ENCODE peak calls at places on chromosomes 13 and 19, in eight cellular contexts. One of them, this sample, is unnamed.

GRCh38 chr19:1468274-1469199 is 10.5 kb downstream of the C19orf25 start:
- DNase-seq in body of pancreas: peak; percentile 48
- DNase-seq in CD8-positive, alpha-beta T cell: no peak
- DNase-seq in CD8-positive, alpha-beta memory T cell: no peak
- DNase-seq in heart right ventricle: no peak
- DNase-seq in prostate gland: no peak
- DNase-seq in hepatocyte: peak; percentile 59
- DNase-seq in stomach: no peak
- DNase-seq in this sample: no peak

GRCh38 chr19:44644391-44645016 is 794 bp downstream of the PVR start:
- DNase-seq in body of pancreas: peak; percentile 50
- DNase-seq in prostate gland: peak; percentile 28
- DNase-seq in hepatocyte: peak; percentile 70
- DNase-seq in stomach: no peak
- DNase-seq in heart right ventricle: no peak
- DNase-seq in CD8-positive, alpha-beta memory T cell: no peak
- DNase-seq in CD8-positive, alpha-beta T cell: no peak
- DNase-seq in this sample: peak; percentile 36

GRCh38 chr19:7534531-7534980 is 961 bp upstream of the PNPLA6 start:
- DNase-seq in stomach: peak; percentile 40
- DNase-seq in CD8-positive, alpha-beta memory T cell: peak; percentile 17
- DNase-seq in prostate gland: peak; percentile 36
- DNase-seq in heart right ventricle: peak; percentile 73
- DNase-seq in hepatocyte: peak; percentile 85
- DNase-seq in body of pancreas: peak; percentile 45
- DNase-seq in CD8-positive, alpha-beta T cell: peak; percentile 11
- DNase-seq in this sample: peak; percentile 55

GRCh38 chr13:25037057-25037813 is 58.7 kb upstream of the PABPC3 start:
- DNase-seq in heart right ventricle: peak; percentile 50
- DNase-seq in body of pancreas: peak; percentile 46
- DNase-seq in prostate gland: peak; percentile 53
- DNase-seq in hepatocyte: peak; percentile 77
- DNase-seq in CD8-positive, alpha-beta T cell: peak; percentile 27
- DNase-seq in stomach: peak; percentile 46
- DNase-seq in CD8-positive, alpha-beta memory T cell: no peak
- DNase-seq in this sample: peak; percentile 46

GRCh38 chr13:35285677-35286076 is 190.8 kb downstream of the MAB21L1 start:
- DNase-seq in prostate gland: no peak
- DNase-seq in CD8-positive, alpha-beta T cell: no peak
- DNase-seq in CD8-positive, alpha-beta memory T cell: no peak
- DNase-seq in stomach: no peak
- DNase-seq in hepatocyte: no peak
- DNase-seq in heart right ventricle: no peak
- DNase-seq in body of pancreas: no peak
- DNase-seq in this sample: no peak

GRCh38 chr13:110405597-110406450 is 98.7 kb downstream of the COL4A2 start:
- DNase-seq in heart right ventricle: no peak
- DNase-seq in stomach: no peak
- DNase-seq in body of pancreas: no peak
- DNase-seq in CD8-positive, alpha-beta T cell: no peak
- DNase-seq in hepatocyte: no peak
- DNase-seq in CD8-positive, alpha-beta memory T cell: no peak
- DNase-seq in prostate gland: no peak
- DNase-seq in this sample: no peak

GRCh38 chr19:2706251-2706650 is 3.8 kb upstream of the GNG7 start:
- DNase-seq in CD8-positive, alpha-beta T cell: no peak
- DNase-seq in heart right ventricle: no peak
- DNase-seq in prostate gland: no peak
- DNase-seq in body of pancreas: no peak
- DNase-seq in hepatocyte: no peak
- DNase-seq in CD8-positive, alpha-beta memory T cell: no peak
- DNase-seq in stomach: no peak
- DNase-seq in this sample: no peak

GRCh38 chr19:3140667-3141038 is 4.8 kb downstream of the GNA15 start:
- DNase-seq in heart right ventricle: no peak
- DNase-seq in prostate gland: no peak
- DNase-seq in CD8-positive, alpha-beta T cell: no peak
- DNase-seq in CD8-positive, alpha-beta memory T cell: no peak
- DNase-seq in stomach: no peak
- DNase-seq in body of pancreas: no peak
- DNase-seq in hepatocyte: no peak
- DNase-seq in this sample: no peak

GRCh38 chr13:32883501-32883900 is 132.7 kb upstream of the KL start:
- DNase-seq in CD8-positive, alpha-beta memory T cell: no peak
- DNase-seq in hepatocyte: no peak
- DNase-seq in prostate gland: peak; percentile 34
- DNase-seq in stomach: no peak
- DNase-seq in body of pancreas: no peak
- DNase-seq in CD8-positive, alpha-beta T cell: no peak
- DNase-seq in heart right ventricle: no peak
- DNase-seq in this sample: no peak

GRCh38 chr19:8194528-8195275 is 14.5 kb upstream of the CERS4 start:
- DNase-seq in CD8-positive, alpha-beta memory T cell: peak; percentile 47
- DNase-seq in body of pancreas: no peak
- DNase-seq in hepatocyte: no peak
- DNase-seq in stomach: peak; percentile 35
- DNase-seq in prostate gland: no peak
- DNase-seq in CD8-positive, alpha-beta T cell: peak; percentile 36
- DNase-seq in heart right ventricle: no peak
- DNase-seq in this sample: no peak

GRCh38 chr19:35154535-35155406 is at the start of gene FXYD5:
- DNase-seq in CD8-positive, alpha-beta memory T cell: peak; percentile 60
- DNase-seq in hepatocyte: peak; percentile 86
- DNase-seq in body of pancreas: peak; percentile 38
- DNase-seq in prostate gland: no peak
- DNase-seq in stomach: peak; percentile 68
- DNase-seq in CD8-positive, alpha-beta T cell: peak; percentile 59
- DNase-seq in heart right ventricle: peak; percentile 78
- DNase-seq in this sample: peak; percentile 63

GRCh38 chr13:44854264-44855060 is 134.8 kb downstream of the NUFIP1 start:
- DNase-seq in heart right ventricle: peak; percentile 70
- DNase-seq in CD8-positive, alpha-beta T cell: no peak
- DNase-seq in prostate gland: peak; percentile 94
- DNase-seq in stomach: peak; percentile 82
- DNase-seq in CD8-positive, alpha-beta memory T cell: no peak
- DNase-seq in hepatocyte: peak; percentile 61
- DNase-seq in body of pancreas: peak; percentile 75
- DNase-seq in this sample: peak; percentile 57

GRCh38 chr13:77752512-77753069 is 55.1 kb downstream of the SLAIN1 start:
- DNase-seq in prostate gland: no peak
- DNase-seq in body of pancreas: no peak
- DNase-seq in CD8-positive, alpha-beta T cell: no peak
- DNase-seq in hepatocyte: no peak
- DNase-seq in stomach: no peak
- DNase-seq in heart right ventricle: no peak
- DNase-seq in CD8-positive, alpha-beta memory T cell: no peak
- DNase-seq in this sample: no peak

GRCh38 chr13:75223981-75224742 is 257.8 kb downstream of the TBC1D4 start:
- DNase-seq in CD8-positive, alpha-beta memory T cell: no peak
- DNase-seq in heart right ventricle: no peak
- DNase-seq in CD8-positive, alpha-beta T cell: no peak
- DNase-seq in stomach: no peak
- DNase-seq in hepatocyte: no peak
- DNase-seq in prostate gland: no peak
- DNase-seq in body of pancreas: no peak
- DNase-seq in this sample: no peak

GRCh38 chr19:40592170-40592569 is 9.0 kb upstream of the LTBP4 start:
- DNase-seq in CD8-positive, alpha-beta T cell: no peak
- DNase-seq in stomach: no peak
- DNase-seq in hepatocyte: no peak
- DNase-seq in CD8-positive, alpha-beta memory T cell: no peak
- DNase-seq in body of pancreas: no peak
- DNase-seq in heart right ventricle: no peak
- DNase-seq in prostate gland: no peak
- DNase-seq in this sample: no peak

GRCh38 chr13:98033277-98034247 is 80.1 kb downstream of the IPO5 start:
- DNase-seq in CD8-positive, alpha-beta T cell: no peak
- DNase-seq in stomach: no peak
- DNase-seq in CD8-positive, alpha-beta memory T cell: no peak
- DNase-seq in prostate gland: peak; percentile 10
- DNase-seq in heart right ventricle: peak; percentile 38
- DNase-seq in body of pancreas: peak; percentile 22
- DNase-seq in hepatocyte: peak; percentile 68
- DNase-seq in this sample: no peak

GRCh38 chr19:19538077-19538764 is at the start of gene CILP2:
- DNase-seq in hepatocyte: peak; percentile 77
- DNase-seq in body of pancreas: peak; percentile 31
- DNase-seq in CD8-positive, alpha-beta memory T cell: peak; percentile 48
- DNase-seq in CD8-positive, alpha-beta T cell: no peak
- DNase-seq in heart right ventricle: no peak
- DNase-seq in stomach: peak; percentile 37
- DNase-seq in prostate gland: no peak
- DNase-seq in this sample: no peak

GRCh38 chr19:35220315-35220921 is 8.1 kb downstream of the FAM187B start:
- DNase-seq in CD8-positive, alpha-beta T cell: no peak
- DNase-seq in CD8-positive, alpha-beta memory T cell: no peak
- DNase-seq in heart right ventricle: no peak
- DNase-seq in prostate gland: no peak
- DNase-seq in hepatocyte: no peak
- DNase-seq in stomach: no peak
- DNase-seq in body of pancreas: no peak
- DNase-seq in this sample: no peak

GRCh38 chr13:104137416-104137815 is 1071.2 kb upstream of the SLC10A2 start:
- DNase-seq in CD8-positive, alpha-beta memory T cell: no peak
- DNase-seq in heart right ventricle: no peak
- DNase-seq in stomach: no peak
- DNase-seq in hepatocyte: no peak
- DNase-seq in body of pancreas: no peak
- DNase-seq in CD8-positive, alpha-beta T cell: no peak
- DNase-seq in prostate gland: no peak
- DNase-seq in this sample: no peak

GRCh38 chr19:17654993-17655392 is 33.2 kb downstream of the UNC13A start:
- DNase-seq in prostate gland: no peak
- DNase-seq in stomach: no peak
- DNase-seq in CD8-positive, alpha-beta memory T cell: no peak
- DNase-seq in heart right ventricle: no peak
- DNase-seq in hepatocyte: no peak
- DNase-seq in CD8-positive, alpha-beta T cell: no peak
- DNase-seq in body of pancreas: no peak
- DNase-seq in this sample: no peak
- H3K4me1 ChIP-seq in prostate gland: no peaks in the 10 kb centered on the region
- H3K4me1 ChIP-seq in stomach: no peaks in the 10 kb centered on the region
- H3K4me1 ChIP-seq in CD8-positive, alpha-beta memory T cell: no peaks in the 10 kb centered on the region
- H3K4me1 ChIP-seq in heart right ventricle: no peaks in the 10 kb centered on the region
- H3K4me1 ChIP-seq in hepatocyte: no peaks in the 10 kb centered on the region
- H3K4me1 ChIP-seq in CD8-positive, alpha-beta T cell: no peaks in the 10 kb centered on the region
- H3K4me1 ChIP-seq in body of pancreas: no peaks in the 10 kb centered on the region
- H3K4me1 ChIP-seq in this sample: no peaks in the 10 kb centered on the region

GRCh38 chr13:72437458-72437857 is 290.0 kb downstream of the MZT1 start:
- DNase-seq in CD8-positive, alpha-beta memory T cell: no peak
- DNase-seq in prostate gland: no peak
- DNase-seq in CD8-positive, alpha-beta T cell: no peak
- DNase-seq in heart right ventricle: no peak
- DNase-seq in stomach: no peak
- DNase-seq in body of pancreas: no peak
- DNase-seq in hepatocyte: no peak
- DNase-seq in this sample: no peak

GRCh38 chr13:72430923-72431322 is 296.5 kb downstream of the MZT1 start:
- DNase-seq in prostate gland: no peak
- DNase-seq in stomach: no peak
- DNase-seq in heart right ventricle: no peak
- DNase-seq in hepatocyte: no peak
- DNase-seq in body of pancreas: no peak
- DNase-seq in CD8-positive, alpha-beta memory T cell: no peak
- DNase-seq in CD8-positive, alpha-beta T cell: no peak
- DNase-seq in this sample: no peak

GRCh38 chr13:72435251-72435650 is 292.2 kb downstream of the MZT1 start:
- DNase-seq in CD8-positive, alpha-beta memory T cell: no peak
- DNase-seq in heart right ventricle: no peak
- DNase-seq in stomach: no peak
- DNase-seq in CD8-positive, alpha-beta T cell: no peak
- DNase-seq in hepatocyte: no peak
- DNase-seq in body of pancreas: no peak
- DNase-seq in prostate gland: no peak
- DNase-seq in this sample: no peak

DNA sequence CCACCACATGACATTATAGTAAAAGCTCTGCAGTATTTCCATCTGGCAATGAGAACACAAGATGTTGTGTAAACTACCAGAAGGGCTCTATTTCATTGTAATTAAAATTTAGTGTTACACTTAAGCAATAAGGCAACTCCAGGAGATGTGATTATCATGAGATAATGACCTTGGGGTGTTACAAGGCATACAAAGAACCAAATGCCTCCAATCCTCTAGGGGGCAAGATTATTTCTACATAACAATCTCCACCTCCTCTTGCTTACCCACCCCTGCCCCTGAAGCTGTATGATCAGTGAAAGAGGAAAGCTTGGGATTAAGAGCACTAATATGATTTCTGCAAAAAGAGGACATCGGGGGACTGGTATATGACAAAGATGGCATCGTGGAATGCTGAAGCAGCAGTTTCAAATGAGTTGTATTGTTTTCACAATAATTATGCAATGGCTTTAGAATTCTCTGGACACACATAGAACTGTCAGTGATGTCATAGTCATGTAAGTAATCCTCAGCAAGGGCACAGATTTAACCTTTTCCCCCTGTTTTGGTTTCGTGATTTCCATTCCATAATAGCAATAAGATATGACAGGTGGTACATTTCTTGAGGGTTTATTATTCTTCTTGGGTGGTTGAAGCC is 295.3 kb downstream of the MZT1 start:
- DNase-seq in CD8-positive, alpha-beta T cell: no peak
- DNase-seq in stomach: no peak
- DNase-seq in prostate gland: no peak
- DNase-seq in hepatocyte: no peak
- DNase-seq in body of pancreas: no peak
- DNase-seq in CD8-positive, alpha-beta memory T cell: no peak
- DNase-seq in heart right ventricle: no peak
- DNase-seq in this sample: no peak
- H3K27ac ChIP-seq in CD8-positive, alpha-beta T cell: no peak overlapping the region
- H3K27ac ChIP-seq in stomach: no peak overlapping the region
- H3K27ac ChIP-seq in prostate gland: no peak overlapping the region
- H3K27ac ChIP-seq in hepatocyte: no peak overlapping the region
- H3K27ac ChIP-seq in body of pancreas: no peak overlapping the region
- H3K27ac ChIP-seq in CD8-positive, alpha-beta memory T cell: no peak overlapping the region
- H3K27ac ChIP-seq in heart right ventricle: no peak overlapping the region
- H3K27ac ChIP-seq in this sample: no peak overlapping the region

DNA sequence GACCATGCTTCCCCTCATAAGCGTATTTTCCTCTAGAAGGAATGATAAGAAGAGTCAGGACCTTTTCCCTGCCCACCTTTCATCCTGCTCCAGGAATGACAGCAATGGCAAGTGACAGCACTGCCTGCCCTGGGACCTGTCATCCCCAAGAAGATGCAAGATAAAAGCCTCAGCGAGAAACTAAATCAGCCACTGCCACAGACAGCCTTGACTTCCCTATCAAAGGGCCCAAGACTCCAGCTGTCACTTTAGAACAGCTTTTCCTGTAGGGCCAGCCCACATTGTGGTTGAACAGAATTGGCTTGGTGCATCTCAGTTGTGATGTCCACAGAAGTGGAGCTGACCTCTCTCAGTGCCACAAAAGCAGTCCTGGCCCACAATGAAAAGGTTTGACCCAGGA is 1.1 kb downstream of the RAB8A start:
- DNase-seq in body of pancreas: no peak
- DNase-seq in prostate gland: no peak
- DNase-seq in heart right ventricle: no peak
- DNase-seq in hepatocyte: no peak
- DNase-seq in stomach: no peak
- DNase-seq in CD8-positive, alpha-beta memory T cell: no peak
- DNase-seq in CD8-positive, alpha-beta T cell: no peak
- DNase-seq in this sample: no peak
- H3K4me3 ChIP-seq in body of pancreas: peak overlapping the region; percentile 82
- H3K4me3 ChIP-seq in prostate gland: peak overlapping the region; percentile 97
- H3K4me3 ChIP-seq in heart right ventricle: peak overlapping the region; percentile 95
- H3K4me3 ChIP-seq in hepatocyte: peak overlapping the region; percentile 59
- H3K4me3 ChIP-seq in stomach: peak overlapping the region; percentile 79
- H3K4me3 ChIP-seq in CD8-positive, alpha-beta memory T cell: peak overlapping the region; percentile 89
- H3K4me3 ChIP-seq in CD8-positive, alpha-beta T cell: no peak overlapping the region
- H3K4me3 ChIP-seq in this sample: no peak overlapping the region

GRCh38 chr19:39030854-39031367 is 1.4 kb downstream of the FBXO27 start:
- DNase-seq in stomach: no peak
- DNase-seq in CD8-positive, alpha-beta T cell: no peak
- DNase-seq in body of pancreas: no peak
- DNase-seq in heart right ventricle: no peak
- DNase-seq in hepatocyte: no peak
- DNase-seq in CD8-positive, alpha-beta memory T cell: no peak
- DNase-seq in prostate gland: no peak
- DNase-seq in this sample: no peak
- H3K4me1 ChIP-seq in stomach: peaks cover 34% of the 10 kb centered on the region
- H3K4me1 ChIP-seq in CD8-positive, alpha-beta T cell: peaks cover 13% of the 10 kb centered on the region
- H3K4me1 ChIP-seq in body of pancreas: peaks cover 22% of the 10 kb centered on the region
- H3K4me1 ChIP-seq in heart right ventricle: peaks cover 12% of the 10 kb centered on the region
- H3K4me1 ChIP-seq in hepatocyte: peaks cover 20% of the 10 kb centered on the region
- H3K4me1 ChIP-seq in CD8-positive, alpha-beta memory T cell: peaks cover 8% of the 10 kb centered on the region
- H3K4me1 ChIP-seq in prostate gland: no peaks in the 10 kb centered on the region
- H3K4me1 ChIP-seq in this sample: no peaks in the 10 kb centered on the region